ENCODE peak calls at places on chromosomes 16 and 17, in nine cellular contexts. W, V, A, U, S, D, M, H and B are unnamed samples.

GRCh38 chr16:86343733-86344585 is 166.4 kb upstream of the FOXF1 start:
- DNase-seq in A (no peak), D (peak), M (no peak), S (no peak), V (no peak), W (peak), H (peak), U (no peak), B (no peak)

GRCh38 chr16:2835638-2836493 is 5.8 kb downstream of the ZG16B start:
- DNase-seq in V (no peak), U (no peak), W (peak), H (peak), D (peak), M (no peak), S (peak), A (no peak), B (peak)

GRCh38 chr17:67376509-67376891 is 581 bp upstream of the PITPNC1 start:
- DNase-seq in H (peak), A (no peak), D (peak), U (no peak), M (peak), V (no peak), W (peak), S (peak), B (peak)

GRCh38 chr16:17307501-17307900 is 163.3 kb downstream of the XYLT1 start:
- DNase-seq in V (no peak), M (no peak), A (no peak), S (no peak), W (no peak), H (no peak), U (no peak), D (no peak), B (no peak)

GRCh38 chr16:52435573-52435972 is 111.4 kb downstream of the TOX3 start:
- DNase-seq in H (no peak), S (no peak), V (no peak), M (no peak), A (no peak), W (no peak), U (no peak), D (no peak), B (no peak)

GRCh38 chr16:21523411-21524067 is 75.8 kb upstream of the METTL9 start:
- DNase-seq in M (no peak), H (no peak), D (no peak), V (no peak), S (no peak), A (no peak), W (no peak), U (no peak), B (no peak)

GRCh38 chr17:4180791-4181190 is 37.8 kb downstream of the CYB5D2 start:
- DNase-seq in H (no peak), U (peak), M (no peak), A (no peak), S (peak), V (no peak), W (peak), D (no peak), B (no peak)

GRCh38 chr16:89096768-89097527 is 3.3 kb downstream of the ACSF3 start:
- DNase-seq in D (no peak), W (peak), S (no peak), V (no peak), U (no peak), A (no peak), M (peak), H (no peak), B (no peak)

GRCh38 chr16:58375386-58375785 is 16.9 kb upstream of the GINS3 start:
- DNase-seq in U (no peak), A (no peak), V (no peak), H (no peak), D (no peak), W (no peak), S (no peak), M (no peak), B (no peak)

GRCh38 chr17:1220346-1220745 is 40.6 kb upstream of the ABR start:
- DNase-seq in H (no peak), W (no peak), S (no peak), V (no peak), U (no peak), M (no peak), A (no peak), D (no peak), B (no peak)

GRCh38 chr17:21140911-21141310 is 14.1 kb downstream of the DHRS7B start:
- DNase-seq in M (peak), V (no peak), H (no peak), D (no peak), S (no peak), A (no peak), U (no peak), W (no peak), B (no peak)

GRCh38 chr17:44751806-44752205 is 7.0 kb upstream of the ADAM11 start:
- DNase-seq in S (no peak), M (no peak), A (no peak), D (no peak), H (no peak), V (no peak), U (no peak), W (no peak), B (no peak)

GRCh38 chr16:75114946-75115825 is 1.4 kb downstream of the LDHD start:
- DNase-seq in W (no peak), M (no peak), V (no peak), A (no peak), H (no peak), S (no peak), U (no peak), D (no peak), B (no peak)

GRCh38 chr16:14003119-14003570 is 68.0 kb upstream of the MRTFB start:
- DNase-seq in V (peak), S (peak), A (no peak), H (peak), W (peak), M (no peak), U (peak), D (peak), B (no peak)

GRCh38 chr16:80202831-80203230 is 338.0 kb upstream of the DYNLRB2 start:
- DNase-seq in V (no peak), A (no peak), M (no peak), S (no peak), H (no peak), D (no peak), W (no peak), U (no peak), B (no peak)

GRCh38 chr17:68603663-68604062 is 2.5 kb upstream of the FAM20A start:
- DNase-seq in V (no peak), S (no peak), D (no peak), U (no peak), M (no peak), W (no peak), A (no peak), H (no peak), B (no peak)

GRCh38 chr17:45743626-45744326 is 40.3 kb upstream of the CRHR1 start:
- DNase-seq in D (no peak), W (no peak), H (no peak), U (peak), M (no peak), A (no peak), V (no peak), S (no peak), B (no peak)

GRCh38 chr16:67462279-67462655 is 18.7 kb downstream of the ATP6V0D1 start:
- DNase-seq in M (no peak), V (no peak), S (no peak), D (peak), A (no peak), U (no peak), H (no peak), W (no peak), B (no peak)

GRCh38 chr16:88877564-88878289 is 11.3 kb upstream of the PABPN1L start:
- DNase-seq in D (no peak), H (no peak), W (no peak), V (no peak), S (no peak), M (no peak), U (no peak), A (no peak), B (no peak)

GRCh38 chr16:50281391-50282009 is 15.1 kb downstream of the ADCY7 start:
- DNase-seq in U (no peak), W (no peak), S (no peak), A (no peak), D (no peak), M (no peak), H (no peak), V (no peak), B (no peak)

GRCh38 chr17:19018600-19018950 is 14.0 kb upstream of the FAM83G start:
- DNase-seq in D (no peak), W (no peak), V (no peak), S (no peak), M (no peak), A (no peak), U (no peak), H (no peak), B (no peak)

GRCh38 chr17:59842901-59843652 is 49.7 kb downstream of the TUBD1 start:
- DNase-seq in W (peak), U (no peak), S (peak), A (no peak), H (peak), M (peak), V (peak), D (peak), B (peak)

GRCh38 chr16:89827383-89828198 is 684 bp upstream of the SPIRE2 start:
- DNase-seq in V (no peak), A (no peak), U (peak), W (peak), H (peak), D (peak), S (peak), M (no peak), B (no peak)

GRCh38 chr16:20768818-20769217 is 5.0 kb downstream of the ACSM3 start:
- DNase-seq in A (no peak), V (no peak), S (no peak), H (no peak), M (no peak), U (no peak), D (no peak), W (no peak), B (no peak)

GRCh38 chr16:27748868-27749546 is 199.1 kb downstream of the KATNIP start:
- DNase-seq in M (peak), S (peak), H (peak), A (no peak), V (no peak), W (peak), U (peak), D (peak), B (peak)

GRCh38 chr17:10737168-10737622 is 7.4 kb upstream of the TMEM220 start:
- DNase-seq in V (peak), D (peak), M (peak), W (peak), H (peak), A (no peak), S (peak), U (peak), B (no peak)

GRCh38 chr17:9125722-9126121 is 104.4 kb downstream of the NTN1 start:
- DNase-seq in H (no peak), V (no peak), W (no peak), U (no peak), A (no peak), D (no peak), S (no peak), M (no peak), B (no peak)

GRCh38 chr16:28292731-28293588 is 635 bp downstream of the SBK1 start:
- DNase-seq in D (no peak), V (no peak), U (no peak), W (no peak), S (no peak), M (no peak), H (peak), A (no peak), B (no peak)

GRCh38 chr17:67637901-67638641 is 79.7 kb upstream of the NOL11 start:
- DNase-seq in D (peak), U (no peak), W (no peak), H (peak), A (no peak), V (no peak), S (no peak), M (no peak), B (no peak)

GRCh38 chr17:71625330-71625729 is 495.5 kb upstream of the SOX9 start:
- DNase-seq in D (no peak), U (no peak), M (no peak), A (no peak), V (no peak), S (no peak), W (no peak), H (no peak), B (no peak)

GRCh38 chr16:82630688-82631087 is 3.9 kb downstream of the CDH13 start:
- DNase-seq in A (no peak), V (no peak), S (no peak), D (no peak), U (no peak), W (peak), H (no peak), M (no peak), B (no peak)
- TF ChIP-seq CTCF in A (no peak), V (no peak), S (peak), D (peak), U (peak), W (peak), H (peak), M (no peak), B (peak)

GRCh38 chr16:72221216-72221995 is 49.5 kb upstream of the PMFBP1 start:
- DNase-seq in D (no peak), U (no peak), W (no peak), S (no peak), M (no peak), A (no peak), H (no peak), V (no peak), B (no peak)
- H3K4me3 ChIP-seq in D (no peak), U (no peak), W (no peak), S (no peak), M (no peak), A (no peak), H (no peak), V (no peak), B (no peak)

GRCh38 chr17:7858487-7858832 is 657 bp downstream of the CYB5D1 start:
- DNase-seq in A (no peak), D (peak), U (peak), W (peak), S (peak), H (no peak), M (peak), V (peak), B (no peak)
- TF ChIP-seq CTCF in A (peak), D (peak), U (peak), W (peak), S (peak), H (peak), M (peak), V (no peak), B (peak)

GRCh38 chr17:49015924-49016774 is 19.0 kb downstream of the IGF2BP1 start:
- DNase-seq in D (no peak), W (peak), A (no peak), M (no peak), H (no peak), U (no peak), V (peak), S (no peak), B (no peak)

GRCh38 chr17:49012893-49013255 is 15.7 kb downstream of the IGF2BP1 start:
- DNase-seq in V (no peak), A (no peak), H (no peak), D (no peak), S (no peak), M (no peak), U (no peak), W (no peak), B (no peak)

GRCh38 chr17:49015179-49015923 is 18.2 kb downstream of the IGF2BP1 start:
- DNase-seq in D (no peak), H (no peak), A (no peak), V (peak), U (no peak), W (no peak), M (no peak), S (no peak), B (no peak)

GRCh38 chr17:49016775-49017463 is 19.7 kb downstream of the IGF2BP1 start:
- DNase-seq in U (no peak), D (peak), V (peak), S (no peak), H (peak), W (peak), M (no peak), A (no peak), B (no peak)

GRCh38 chr17:49013311-49014205 is 16.4 kb downstream of the IGF2BP1 start:
- DNase-seq in V (peak), U (no peak), D (no peak), A (no peak), M (no peak), H (no peak), S (no peak), W (no peak), B (no peak)
- H3K4me3 ChIP-seq in V (no peak), U (no peak), D (no peak), A (no peak), M (no peak), H (no peak), S (peak), W (no peak), B (peak)

GRCh38 chr16:82767198-82767597 is 140.4 kb downstream of the CDH13 start:
- DNase-seq in U (no peak), A (no peak), V (no peak), D (no peak), S (no peak), M (no peak), H (no peak), W (no peak), B (no peak)

GRCh38 chr16:82763371-82763770 is 136.6 kb downstream of the CDH13 start:
- DNase-seq in H (no peak), D (no peak), S (no peak), V (no peak), M (no peak), A (no peak), W (no peak), U (no peak), B (no peak)

GRCh38 chr16:82769845-82770244 is 143.1 kb downstream of the CDH13 start:
- DNase-seq in U (no peak), A (no peak), D (no peak), S (no peak), M (no peak), V (no peak), H (no peak), W (no peak), B (no peak)

GRCh38 chr16:82772215-82772614 is 145.4 kb downstream of the CDH13 start:
- DNase-seq in U (no peak), M (no peak), V (no peak), H (no peak), W (no peak), A (no peak), D (no peak), S (no peak), B (no peak)

GRCh38 chr16:82767808-82768207 is 141.0 kb downstream of the CDH13 start:
- DNase-seq in U (no peak), M (no peak), D (no peak), A (no peak), H (no peak), W (no peak), V (no peak), S (no peak), B (no peak)
- TF ChIP-seq CTCF in U (no peak), M (no peak), D (no peak), A (no peak), H (no peak), W (no peak), V (no peak), S (no peak), B (no peak)

DNA sequence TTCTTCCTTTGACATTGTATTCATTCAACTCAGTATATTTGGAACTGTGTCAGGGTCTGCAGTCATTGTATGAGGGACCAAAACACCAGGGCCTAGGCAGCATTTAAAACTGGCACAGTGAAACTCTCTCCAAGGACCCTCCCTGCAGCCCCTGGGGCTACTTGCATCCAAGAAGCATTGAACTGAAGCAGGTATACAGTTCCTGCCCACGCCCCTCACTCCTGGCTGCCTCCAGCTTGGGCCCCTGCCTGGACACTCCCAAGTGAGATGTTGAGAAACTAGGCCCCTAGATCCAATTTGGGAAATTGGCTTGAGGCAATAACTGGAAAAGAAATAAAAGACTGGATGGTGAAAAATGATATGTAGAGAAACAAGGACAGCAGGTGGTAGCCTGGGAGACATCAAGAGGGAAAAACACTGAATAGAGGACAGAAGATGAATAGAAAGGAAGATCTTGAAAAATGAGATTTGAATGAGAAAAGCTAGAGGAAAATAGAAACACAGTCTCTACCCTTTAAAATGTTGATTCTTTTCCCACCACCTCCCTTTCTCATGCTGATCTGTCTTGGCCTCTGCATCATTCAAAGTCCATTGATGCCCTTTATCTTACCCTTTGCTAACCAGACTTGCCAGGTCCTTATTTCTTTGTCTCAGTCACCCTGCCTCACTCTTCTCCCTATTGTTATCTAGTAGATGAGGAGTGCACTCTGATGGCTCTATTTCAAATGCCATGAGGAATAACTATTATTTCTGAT is 368.8 kb upstream of the CDH8 start:
- DNase-seq in S (no peak), H (no peak), U (no peak), W (no peak), D (no peak), V (no peak), M (no peak), A (no peak), B (no peak)
- H3K4me3 ChIP-seq in S (no peak), H (no peak), U (no peak), W (no peak), D (no peak), V (no peak), M (no peak), A (no peak), B (no peak)

DNA sequence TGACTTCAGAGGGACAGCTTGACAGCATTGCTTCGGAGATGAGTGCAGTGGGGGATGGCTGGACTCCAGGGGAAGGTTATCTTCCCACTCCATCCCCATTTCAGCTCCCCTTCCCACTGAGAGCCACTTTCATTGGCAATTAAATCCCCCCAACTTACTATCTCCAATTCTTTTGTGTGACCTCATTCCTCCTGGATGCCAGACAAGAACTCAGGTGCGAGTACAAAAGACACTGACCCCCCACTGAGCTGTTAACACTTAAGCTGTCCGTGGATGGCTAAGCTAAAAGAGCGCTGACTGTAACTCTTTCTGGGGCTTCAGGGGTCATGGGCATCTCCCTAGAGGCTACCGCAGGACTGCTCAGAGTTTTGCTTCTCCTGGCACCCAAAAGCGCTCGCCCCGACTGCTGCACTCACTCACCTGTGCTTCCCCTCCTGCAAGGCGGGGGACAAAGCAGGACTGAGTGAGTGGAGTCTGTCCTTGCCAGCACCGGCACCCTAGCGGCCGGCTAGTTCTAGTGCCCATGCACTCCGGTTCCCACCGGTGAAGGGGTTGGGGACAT is 44.8 kb upstream of the FBXO47 start:
- DNase-seq in A (no peak), H (no peak), M (no peak), U (no peak), D (no peak), W (no peak), V (peak), S (no peak), B (no peak)
- TF ChIP-seq CTCF in A (peak), H (no peak), M (no peak), U (peak), D (no peak), W (no peak), V (no peak), S (peak), B (no peak)